ENCODE peak calls at places on chromosomes 5 and 9, in seven cellular contexts. K is tibial artery; I is GM23248; Q is mesendoderm; R is left ventricle myocardium inferior; B is fibroblast of mammary gland; W is naive thymus-derived CD4-positive, alpha-beta T cell. L is an unnamed sample.

GRCh38 chr9:75147638-75148037 is 59.3 kb downstream of the OSTF1 start:
- DNase-seq in Q (no peak), W (no peak), K (no peak), I (peak; percentile 46), B (no peak), R (no peak), L (no peak)

GRCh38 chr5:151574597-151574996 is 16.5 kb downstream of the FAT2 start:
- DNase-seq in B (no peak), I (no peak), Q (no peak), K (no peak), W (no peak), R (no peak), L (no peak)

GRCh38 chr5:60382761-60383160 is 317.2 kb downstream of the DEPDC1B start:
- DNase-seq in W (no peak), I (peak; percentile 55), K (no peak), B (peak; percentile 60), Q (peak; percentile 32), R (no peak), L (peak; percentile 8)

GRCh38 chr9:86766912-86767311 is 180.4 kb downstream of the GAS1 start:
- DNase-seq in Q (peak; percentile 59), W (no peak), K (no peak), I (peak; percentile 96), B (peak; percentile 88), R (no peak), L (no peak)

GRCh38 chr5:176747670-176748072 is 62.7 kb upstream of the UNC5A start:
- DNase-seq in I (no peak), Q (no peak), W (no peak), B (no peak), K (no peak), R (no peak), L (no peak)

GRCh38 chr9:136698681-136699246 is 11.5 kb upstream of the AGPAT2 start:
- DNase-seq in B (no peak), W (no peak), K (no peak), I (no peak), Q (no peak), R (no peak), L (no peak)

GRCh38 chr9:81776390-81776789 is 87.0 kb upstream of the TLE1 start:
- DNase-seq in B (no peak), R (no peak), Q (no peak), K (no peak), I (no peak), W (no peak), L (no peak)

GRCh38 chr5:73306078-73306719 is 133.2 kb downstream of the TMEM174 start:
- DNase-seq in K (no peak), B (no peak), R (no peak), I (no peak), W (no peak), Q (no peak), L (no peak)

GRCh38 chr5:177003649-177004048 is 2.9 kb downstream of the UIMC1 start:
- DNase-seq in R (no peak), I (no peak), K (no peak), Q (no peak), B (no peak), W (no peak), L (no peak)

GRCh38 chr5:78650562-78650930 is 2.0 kb upstream of the LHFPL2 start:
- DNase-seq in Q (no peak), R (no peak), W (no peak), K (no peak), I (no peak), B (no peak), L (no peak)

GRCh38 chr5:78649220-78649700 is 688 bp upstream of the LHFPL2 start:
- DNase-seq in K (no peak), Q (peak; percentile 64), B (peak; percentile 29), R (no peak), I (peak; percentile 45), W (no peak), L (no peak)

GRCh38 chr5:78651468-78651867 is 2.9 kb upstream of the LHFPL2 start:
- DNase-seq in R (no peak), Q (no peak), I (no peak), K (no peak), B (no peak), W (no peak), L (no peak)

GRCh38 chr5:78648359-78649219 is at the start of gene LHFPL2:
- DNase-seq in Q (peak; percentile 91), B (peak; percentile 55), K (peak; percentile 90), W (no peak), I (peak; percentile 83), R (peak; percentile 84), L (no peak)

DNA sequence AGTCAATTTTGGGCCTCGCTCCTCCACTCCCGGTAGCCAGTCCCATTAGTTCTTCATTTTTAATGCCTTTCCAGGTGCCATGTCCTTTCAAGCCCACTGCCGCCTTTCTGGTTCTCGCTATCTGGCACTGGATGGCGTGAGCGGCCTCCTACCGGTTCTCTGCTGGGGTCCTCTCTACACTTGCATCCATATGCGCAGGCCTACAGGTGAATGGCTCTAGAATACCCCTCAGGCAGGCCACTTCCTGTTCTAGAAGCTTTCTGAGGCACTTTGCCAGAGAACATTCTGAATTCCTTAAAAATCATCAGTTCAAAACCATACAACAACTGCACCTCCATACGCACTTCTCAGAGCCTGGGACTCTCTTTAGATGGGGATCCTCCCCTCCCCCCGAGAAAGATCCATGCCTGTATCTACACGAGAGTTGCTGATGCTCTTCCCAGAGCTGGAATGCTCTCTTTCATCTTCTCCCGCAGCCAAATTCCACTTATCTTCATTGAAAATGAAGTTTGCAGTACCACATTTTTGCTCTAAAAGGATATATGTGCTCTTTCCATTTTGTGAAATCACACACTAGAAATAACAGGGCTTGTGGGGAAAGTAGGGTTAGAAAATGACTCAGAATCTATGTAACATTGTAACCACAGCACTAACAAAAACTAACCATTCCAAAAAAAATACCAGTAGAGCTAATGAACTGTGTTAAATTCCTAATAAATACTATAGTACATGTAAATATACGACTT is 1.4 kb upstream of the LHFPL2 start:
- DNase-seq in K (no peak), I (peak; percentile 73), B (peak; percentile 70), R (no peak), Q (peak; percentile 71), W (no peak), L (no peak)
- H3K4me3 ChIP-seq in K (peak overlapping the region; percentile 70), I (no peak overlapping the region), B (no peak overlapping the region), R (no peak overlapping the region), Q (no peak overlapping the region), W (no peak overlapping the region), L (no peak overlapping the region)

DNA sequence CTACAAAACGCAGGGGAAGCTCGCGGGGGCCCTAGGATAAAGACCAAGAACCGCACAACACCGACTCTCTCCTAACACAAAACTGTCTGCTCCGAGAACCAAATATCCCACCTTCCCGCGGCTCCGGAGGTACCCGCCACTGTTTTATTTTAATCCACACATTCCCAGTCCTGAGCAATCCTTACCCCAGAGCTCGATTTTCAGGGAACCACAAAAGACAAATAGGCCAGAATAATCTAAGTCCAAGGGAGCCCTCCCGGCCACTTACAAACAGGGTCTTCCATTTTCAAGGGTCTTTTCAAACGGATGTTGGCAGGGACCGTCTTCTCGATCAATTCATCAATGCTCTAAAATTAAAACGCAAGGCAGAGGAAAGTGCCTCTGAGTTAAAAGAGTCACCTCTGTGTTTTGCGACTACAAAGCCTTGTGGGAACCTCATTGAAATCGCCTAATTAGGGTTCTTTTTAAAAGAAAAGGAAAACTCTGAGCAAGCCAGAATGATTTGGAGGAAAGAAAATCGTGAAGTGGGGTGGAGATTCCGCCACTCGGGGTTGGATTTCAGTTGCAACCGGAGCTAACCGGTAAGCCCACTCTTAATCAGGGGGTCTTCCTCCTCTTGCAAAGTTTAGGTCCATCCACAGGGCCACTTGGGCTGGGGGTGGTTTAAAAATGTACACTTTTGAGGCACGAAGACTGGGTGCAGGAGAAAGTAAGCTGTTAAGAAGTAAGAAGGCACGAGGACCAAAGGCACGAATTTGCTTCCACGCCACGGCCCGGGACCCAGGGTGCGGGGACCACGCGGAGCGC is 980 bp downstream of the GLDC start:
- DNase-seq in R (no peak), W (no peak), Q (no peak), I (peak; percentile 10), B (no peak), K (no peak), L (no peak)
- H3K4me3 ChIP-seq in R (peak overlapping the region; percentile 65), W (peak overlapping the region; percentile 47), Q (peak overlapping the region; percentile 9), I (no peak overlapping the region), B (no peak overlapping the region), K (peak overlapping the region; percentile 43), L (peak overlapping the region; percentile 96)

DNA sequence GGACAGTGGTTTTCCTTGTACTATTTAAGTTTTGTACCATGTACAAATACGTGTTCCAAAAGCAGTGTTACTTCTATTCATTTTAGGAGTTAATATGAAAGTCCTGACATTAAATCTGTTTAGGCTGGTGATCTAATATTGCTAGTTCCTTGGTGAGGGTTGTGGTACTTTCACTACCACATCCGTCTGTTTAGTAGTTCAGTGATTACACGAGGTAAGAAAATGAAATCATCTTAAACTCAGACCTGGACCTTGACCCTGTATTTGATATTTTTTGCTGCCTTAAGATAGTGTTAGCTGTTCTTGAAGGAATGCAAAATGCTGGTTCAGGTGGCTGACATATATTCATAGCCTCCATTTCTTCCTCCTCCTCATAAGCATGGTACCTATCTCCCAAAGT is 50.3 kb downstream of the MTAP start:
- DNase-seq in I (no peak), W (no peak), K (no peak), R (no peak), Q (no peak), B (no peak), L (no peak)
- H3K4me3 ChIP-seq in I (no peak overlapping the region), W (no peak overlapping the region), K (no peak overlapping the region), R (no peak overlapping the region), Q (no peak overlapping the region), B (no peak overlapping the region), L (no peak overlapping the region)

GRCh38 chr9:93207326-93207814 is 23.4 kb downstream of the WNK2 start:
- DNase-seq in R (peak; percentile 64), W (no peak), I (peak; percentile 82), Q (no peak), K (peak; percentile 80), B (peak; percentile 34), L (no peak)
- H3K4me3 ChIP-seq in R (peak overlapping the region; percentile 51), W (no peak overlapping the region), I (peak overlapping the region; percentile 42), Q (no peak overlapping the region), K (peak overlapping the region; percentile 11), B (no peak overlapping the region), L (no peak overlapping the region)

GRCh38 chr5:86979801-86980510 is 287.7 kb upstream of the RASA1 start:
- DNase-seq in K (no peak), I (peak; percentile 85), Q (peak; percentile 69), W (no peak), B (peak; percentile 84), R (no peak), L (no peak)
- H3K4me3 ChIP-seq in K (no peak overlapping the region), I (peak overlapping the region; percentile 55), Q (no peak overlapping the region), W (no peak overlapping the region), B (no peak overlapping the region), R (no peak overlapping the region), L (no peak overlapping the region)

L was measured in GM12864.